ENCODE peak calls at places on chromosome 6, in eight cellular contexts. O is stomach, K is neuronal stem cell, S is A549, L is right cardiac atrium, P is colonic mucosa, H is A673, C is heart right ventricle. D is an unnamed sample.
A peak's percentile ranks its signal among the peaks of the same experiment; 100 is the strongest.

GRCh38 chr6:68834561-68834960 is 199.5 kb downstream of the ADGRB3 start:
- DNase-seq in O (no peak), K (no peak), S (no peak), L (no peak), P (no peak), H (no peak), C (no peak), D (no peak)

GRCh38 chr6:150208606-150209352 is 65.9 kb downstream of the PPP1R14C start:
- DNase-seq in O (no peak), K (no peak), S (no peak), L (no peak), P (no peak), H (peak; percentile 59), C (no peak), D (no peak)

GRCh38 chr6:11491998-11492397 is 45.6 kb upstream of the TMEM170B start:
- DNase-seq in O (no peak), K (no peak), S (no peak), L (no peak), P (no peak), H (no peak), C (no peak), D (no peak)

GRCh38 chr6:158205220-158205944 is 37.2 kb downstream of the GTF2H5 start:
- DNase-seq in O (peak; percentile 40), K (no peak), S (no peak), L (no peak), P (no peak), H (no peak), C (no peak), D (no peak)

GRCh38 chr6:26330835-26331808 is 33.9 kb upstream of the BTN3A2 start:
- DNase-seq in O (no peak), K (no peak), S (no peak), L (no peak), P (peak; percentile 53), H (peak; percentile 79), C (no peak), D (no peak)

GRCh38 chr6:164889980-164890379 is 419.4 kb downstream of the C6orf118 start:
- DNase-seq in O (no peak), K (no peak), S (no peak), L (no peak), P (no peak), H (no peak), C (no peak), D (no peak)

GRCh38 chr6:22149501-22150490 is 147.0 kb downstream of the PRL start:
- DNase-seq in O (no peak), K (no peak), S (no peak), L (no peak), P (no peak), H (peak; percentile 17), C (no peak), D (no peak)

GRCh38 chr6:106275692-106276091 is 49.9 kb downstream of the ATG5 start:
- DNase-seq in O (no peak), K (no peak), S (no peak), L (no peak), P (no peak), H (no peak), C (no peak), D (no peak)

GRCh38 chr6:5091210-5091609 is 6.1 kb downstream of the PPP1R3G start:
- DNase-seq in O (no peak), K (no peak), S (no peak), L (no peak), P (no peak), H (no peak), C (no peak), D (no peak)

GRCh38 chr6:51384736-51385135 is 566.1 kb downstream of the TFAP2B start:
- DNase-seq in O (no peak), K (no peak), S (no peak), L (no peak), P (no peak), H (no peak), C (no peak), D (no peak)
- H3K27ac ChIP-seq in O (no peak overlapping the region), K (no peak overlapping the region), S (no peak overlapping the region), L (no peak overlapping the region), P (no peak overlapping the region), H (no peak overlapping the region), C (no peak overlapping the region), D (no peak overlapping the region)

DNA sequence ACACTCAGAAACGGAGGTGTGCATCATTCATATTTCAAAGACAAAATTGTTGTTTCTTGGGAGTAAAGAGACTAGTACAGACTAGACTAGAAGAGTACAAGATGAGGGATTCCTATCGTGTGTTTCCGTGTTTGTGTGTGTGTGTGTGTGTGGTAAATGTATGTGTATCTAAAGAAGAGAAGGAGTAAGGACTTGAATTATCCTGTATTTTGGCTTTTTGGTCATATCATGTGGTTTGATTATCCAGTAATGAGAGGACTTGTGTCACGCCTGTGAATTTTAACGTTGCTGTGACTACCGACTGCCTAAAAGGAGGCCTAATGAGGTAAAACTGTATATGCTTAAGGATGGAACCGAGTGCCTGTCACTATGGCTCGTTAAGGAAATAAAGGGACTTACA is 44.4 kb upstream of the MAP7 start:
- DNase-seq in O (no peak), K (no peak), S (no peak), L (no peak), P (no peak), H (no peak), C (no peak), D (no peak)
- H3K27ac ChIP-seq in O (peak overlapping the region; percentile 43), K (no peak overlapping the region), S (no peak overlapping the region), L (no peak overlapping the region), P (no peak overlapping the region), H (no peak overlapping the region), C (no peak overlapping the region), D (peak overlapping the region; percentile 75)

GRCh38 chr6:168782211-168782729 is 341.3 kb downstream of the SMOC2 start:
- DNase-seq in O (no peak), K (no peak), S (no peak), L (no peak), P (no peak), H (no peak), C (no peak), D (no peak)

GRCh38 chr6:168784426-168784825 is 343.4 kb downstream of the SMOC2 start:
- DNase-seq in O (no peak), K (no peak), S (no peak), L (no peak), P (no peak), H (no peak), C (no peak), D (no peak)

GRCh38 chr6:168789699-168790098 is 348.7 kb downstream of the SMOC2 start:
- DNase-seq in O (no peak), K (no peak), S (no peak), L (no peak), P (no peak), H (no peak), C (no peak), D (no peak)

GRCh38 chr6:168791916-168792315 is 350.9 kb downstream of the SMOC2 start:
- DNase-seq in O (no peak), K (no peak), S (no peak), L (no peak), P (no peak), H (no peak), C (no peak), D (no peak)

DNA sequence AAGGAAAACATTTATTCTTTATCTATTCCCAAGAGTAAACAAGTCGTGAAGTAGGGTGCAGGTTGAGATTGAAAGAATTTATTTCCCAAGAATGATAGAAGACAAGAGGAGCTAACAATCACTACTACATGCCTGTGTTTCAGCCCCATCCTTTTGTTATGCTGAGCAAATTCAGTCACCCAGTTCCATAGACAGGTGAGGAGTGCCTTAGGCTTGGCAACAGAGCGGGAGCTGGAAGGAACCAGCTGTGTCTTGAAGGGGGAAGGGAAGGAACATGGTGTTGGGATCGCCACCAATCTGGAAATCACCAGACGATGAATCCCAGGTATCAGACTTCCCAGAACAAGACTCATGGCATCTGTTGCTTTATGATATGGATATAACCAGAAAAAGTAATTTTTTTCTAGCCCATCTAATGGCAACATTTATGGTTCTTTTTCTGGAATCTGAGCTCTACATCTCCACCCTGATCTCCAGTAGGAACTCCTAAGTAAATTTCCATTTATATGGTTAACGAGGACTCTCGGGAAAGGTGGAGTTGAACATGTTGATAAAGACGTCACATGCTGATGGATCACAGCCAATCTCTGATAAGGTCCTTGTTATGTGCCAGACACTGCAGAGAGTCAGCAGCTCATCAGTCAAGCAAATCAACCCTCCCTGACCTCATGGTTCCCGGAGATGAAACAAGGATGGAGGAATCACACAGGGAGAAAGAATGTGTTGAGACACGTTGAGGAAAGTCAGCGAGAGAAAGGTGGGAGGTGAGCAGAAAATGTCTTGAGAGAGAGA is 344.9 kb downstream of the SMOC2 start:
- DNase-seq in O (no peak), K (no peak), S (no peak), L (no peak), P (no peak), H (no peak), C (no peak), D (no peak)
- H3K27ac ChIP-seq in O (no peak overlapping the region), K (no peak overlapping the region), S (no peak overlapping the region), L (no peak overlapping the region), P (no peak overlapping the region), H (no peak overlapping the region), C (no peak overlapping the region), D (no peak overlapping the region)

GRCh38 chr6:110356778-110357177 is 1.4 kb downstream of the METTL24 start:
- DNase-seq in O (no peak), K (no peak), S (no peak), L (no peak), P (no peak), H (peak; percentile 50), C (no peak), D (no peak)
- H3K27ac ChIP-seq in O (peak overlapping the region; percentile 78), K (no peak overlapping the region), S (no peak overlapping the region), L (no peak overlapping the region), P (peak overlapping the region; percentile 10), H (peak overlapping the region; percentile 76), C (no peak overlapping the region), D (no peak overlapping the region)